ENCODE peak calls at places on chromosomes 4 and X, in six cellular contexts. E is fibroblast of mammary gland, I is left ventricle myocardium inferior, N is cardiac fibroblast, U is omental fat pad, K is AG04449. T is an unnamed sample.

GRCh38 chrX:72141372-72142004 is 9.8 kb upstream of the RTL5 start:
- DNase-seq in U (no peak), N (no peak), E (no peak), K (no peak), I (no peak), T (no peak)

GRCh38 chrX:107563851-107564250 is 64.5 kb upstream of the PRPS1 start:
- DNase-seq in I (no peak), E (no peak), N (no peak), K (no peak), U (no peak), T (no peak)

GRCh38 chr4:186820371-186820990 is 96.8 kb upstream of the FAT1 start:
- DNase-seq in N (peak), E (peak), U (no peak), I (peak), K (no peak), T (no peak)

GRCh38 chr4:140877781-140878180 is 121.6 kb upstream of the TBC1D9 start:
- DNase-seq in K (no peak), E (no peak), N (no peak), U (no peak), I (no peak), T (no peak)

GRCh38 chrX:107596651-107597050 is 31.7 kb upstream of the PRPS1 start:
- DNase-seq in E (no peak), N (no peak), I (no peak), K (no peak), U (no peak), T (no peak)

GRCh38 chr4:177051473-177052060 is 258.1 kb upstream of the NEIL3 start:
- DNase-seq in I (no peak), U (no peak), K (no peak), N (peak), E (peak), T (no peak)

GRCh38 chrX:112636288-112636687 is 43.5 kb downstream of the LHFPL1 start:
- DNase-seq in I (no peak), U (no peak), K (no peak), N (peak), E (peak), T (no peak)

GRCh38 chrX:77742788-77743476 is 43.1 kb downstream of the ATRX start:
- DNase-seq in U (no peak), K (no peak), E (peak), I (peak), N (no peak), T (no peak)

GRCh38 chrX:130085551-130085986 is 24.7 kb downstream of the ELF4 start:
- DNase-seq in E (no peak), I (no peak), N (peak), K (no peak), U (no peak), T (no peak)

GRCh38 chr4:10783351-10783750 is 98.8 kb upstream of the CLNK start:
- DNase-seq in N (peak), K (peak), I (no peak), U (no peak), E (peak), T (peak)

GRCh38 chr4:107579099-107579498 is 140.9 kb downstream of the PAPSS1 start:
- DNase-seq in U (no peak), I (no peak), N (no peak), E (no peak), K (no peak), T (no peak)

GRCh38 chrX:143945171-143945570 is 61.3 kb downstream of the UBE2NL start:
- DNase-seq in U (no peak), I (no peak), N (no peak), E (no peak), K (no peak), T (no peak)

GRCh38 chr4:172786039-172786792 is 382.4 kb upstream of the GALNT7 start:
- DNase-seq in K (no peak), E (peak), U (no peak), I (no peak), N (peak), T (peak)

GRCh38 chr4:113293043-113293560 is 243.6 kb downstream of the ANK2 start:
- DNase-seq in N (peak), E (peak), U (no peak), I (no peak), K (no peak), T (no peak)

GRCh38 chr4:123352240-123352945 is 44.2 kb upstream of the SPRY1 start:
- DNase-seq in N (peak), I (no peak), U (no peak), K (peak), E (peak), T (peak)

GRCh38 chrX:131288738-131289511 is at the start of gene IGSF1:
- DNase-seq in E (peak), K (no peak), I (peak), N (peak), U (no peak), T (peak)

GRCh38 chr4:150768492-150768891 is 186.5 kb downstream of the MAB21L2 start:
- DNase-seq in K (no peak), I (no peak), U (no peak), N (peak), E (peak), T (no peak)

GRCh38 chr4:148192526-148192925 is 249.7 kb downstream of the NR3C2 start:
- DNase-seq in K (no peak), I (no peak), N (no peak), E (no peak), U (no peak), T (no peak)

GRCh38 chrX:40155617-40156471 is 58.1 kb upstream of the BCOR start:
- DNase-seq in N (no peak), E (no peak), I (no peak), K (no peak), U (no peak), T (no peak)

GRCh38 chrX:136162827-136163427 is 15.6 kb downstream of the FHL1 start:
- DNase-seq in E (peak), N (peak), U (no peak), K (no peak), I (peak), T (no peak)

GRCh38 chrX:31608651-31609050 is 536.8 kb upstream of the FTHL17 start:
- DNase-seq in N (peak), K (no peak), U (no peak), E (no peak), I (no peak), T (no peak)

GRCh38 chrX:68830486-68831404 is 1.9 kb downstream of the EFNB1 start:
- DNase-seq in U (no peak), N (no peak), K (no peak), E (no peak), I (no peak), T (no peak)

GRCh38 chrX:66408507-66408906 is 230.4 kb downstream of the EDA2R start:
- DNase-seq in I (no peak), U (no peak), K (no peak), E (no peak), N (no peak), T (no peak)
- TF ChIP-seq CTCF in I (no peak), U (no peak), K (no peak), E (no peak), N (no peak), T (no peak)

GRCh38 chr4:179625391-179625790 is 2183.2 kb upstream of the AGA start:
- DNase-seq in K (peak), I (no peak), E (peak), U (no peak), N (peak), T (peak)
- TF ChIP-seq CTCF in K (no peak), I (no peak), E (no peak), U (no peak), N (no peak), T (peak)

GRCh38 chr4:130306566-130306965 is 1210.6 kb downstream of the C4orf33 start:
- DNase-seq in I (no peak), U (no peak), K (no peak), E (no peak), N (no peak), T (no peak)
- TF ChIP-seq CTCF in I (no peak), U (no peak), K (no peak), E (no peak), N (no peak), T (no peak)

DNA sequence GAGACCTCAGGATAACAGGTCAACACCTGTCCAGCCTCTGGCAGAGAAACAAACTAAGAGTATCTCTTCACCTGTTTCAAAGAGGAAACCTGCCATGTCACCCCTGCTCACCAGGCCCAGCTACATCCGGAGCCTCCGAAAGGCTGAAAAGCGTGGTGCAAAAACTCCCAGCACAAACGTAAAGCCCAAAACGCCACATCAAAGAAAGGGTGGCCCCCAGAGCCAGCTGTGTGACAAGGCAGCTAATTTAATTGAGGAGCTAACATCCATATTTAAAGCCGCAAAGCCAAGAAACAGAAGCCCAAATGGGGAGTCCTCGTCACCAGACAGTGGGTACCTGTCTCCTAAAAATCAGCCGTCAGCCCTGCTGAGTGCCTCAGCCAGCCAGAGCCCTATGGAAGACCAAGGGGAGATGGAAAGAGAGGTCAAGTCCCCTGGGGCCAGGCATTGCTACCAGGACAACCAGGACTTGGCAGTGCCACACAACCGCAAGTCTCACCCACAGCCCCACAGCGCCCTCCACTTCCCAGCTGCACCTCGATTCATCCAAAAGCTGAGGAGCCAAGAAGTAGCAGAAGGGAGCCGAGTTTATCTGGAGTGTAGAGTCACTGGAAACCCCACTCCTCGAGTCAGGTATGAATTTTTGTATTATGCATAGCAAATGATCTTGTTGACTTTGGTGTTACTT is 15.1 kb downstream of the PALLD start:
- DNase-seq in I (no peak), N (no peak), K (no peak), U (no peak), E (no peak), T (no peak)
- TF ChIP-seq CTCF in I (no peak), N (no peak), K (no peak), U (no peak), E (no peak), T (no peak)

DNA sequence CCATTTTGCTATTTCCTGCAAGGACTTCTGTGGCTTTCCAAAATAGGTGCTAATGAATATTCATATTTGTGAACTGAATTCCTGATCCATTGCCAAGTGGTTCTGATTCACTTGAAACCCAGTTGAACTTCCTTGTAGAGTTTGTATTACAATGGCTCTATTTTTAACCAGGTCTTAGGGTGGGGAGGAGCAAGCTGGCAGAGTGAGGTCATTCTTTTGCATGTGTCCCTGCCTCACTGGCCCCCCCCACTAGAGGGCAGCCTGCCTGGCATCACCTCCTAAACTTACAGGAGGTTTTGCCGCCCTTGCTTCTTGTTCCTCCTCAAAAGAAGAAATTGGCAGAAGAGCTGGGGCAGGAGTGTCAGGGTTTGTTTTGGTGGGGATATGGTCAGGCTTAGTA is 10.5 kb downstream of the PTTG2 start:
- DNase-seq in N (peak), I (peak), U (peak), K (no peak), E (peak), T (no peak)
- TF ChIP-seq CTCF in N (peak), I (peak), U (no peak), K (peak), E (peak), T (peak)

GRCh38 chr4:7263166-7263565 is 70.8 kb downstream of the SORCS2 start:
- DNase-seq in K (no peak), N (no peak), I (no peak), U (no peak), E (no peak), T (no peak)
- TF ChIP-seq CTCF in K (no peak), N (no peak), I (no peak), U (no peak), E (no peak), T (no peak)

DNA sequence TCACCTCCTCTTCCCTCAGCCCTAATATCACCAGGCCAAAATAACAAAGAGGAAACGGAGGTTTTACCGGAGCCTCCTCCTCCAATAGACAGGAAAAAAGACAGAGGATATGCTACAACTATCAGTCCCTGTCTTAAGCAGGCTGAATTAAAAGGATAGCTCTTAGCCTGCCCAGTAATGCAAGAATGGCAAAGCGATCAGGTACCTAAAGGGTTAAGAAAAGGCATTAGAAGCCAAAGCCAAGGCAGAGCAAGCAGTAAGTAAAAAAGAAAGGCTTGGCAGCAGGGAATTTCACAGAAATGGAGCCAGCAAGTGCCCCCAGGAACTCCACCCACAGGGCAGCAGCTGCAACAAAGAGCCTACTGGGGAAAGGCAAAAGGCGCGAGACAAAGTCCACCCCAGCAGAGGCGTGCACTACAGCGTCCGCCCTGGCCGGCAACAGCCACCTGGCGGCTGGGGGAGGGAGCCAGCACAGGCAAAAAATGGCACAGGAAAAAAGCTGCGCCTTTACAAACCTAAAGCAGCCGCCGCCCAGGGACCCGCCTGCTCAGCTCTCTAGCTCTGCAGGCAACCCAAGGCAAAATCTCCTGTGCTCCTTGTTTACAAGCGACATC is 220.6 kb upstream of the ZC4H2 start:
- DNase-seq in E (no peak), N (no peak), I (no peak), K (no peak), U (no peak), T (no peak)
- TF ChIP-seq CTCF in E (no peak), N (no peak), I (no peak), K (no peak), U (no peak), T (no peak)

GRCh38 chr4:115154826-115155225 is 41.4 kb upstream of the NDST4 start:
- DNase-seq in I (no peak), U (no peak), N (no peak), K (no peak), E (peak), T (no peak)
- TF ChIP-seq CTCF in I (no peak), U (no peak), N (no peak), K (no peak), E (peak), T (no peak)

GRCh38 chr4:109166126-109166525 is 136.3 kb downstream of the COL25A1 start:
- DNase-seq in E (no peak), K (no peak), N (no peak), I (no peak), U (no peak), T (no peak)
- TF ChIP-seq CTCF in E (no peak), K (no peak), N (no peak), I (no peak), U (no peak), T (no peak)